ENCODE peak calls at places on chromosomes 7 and 10, in six cellular contexts. One of them, this sample, is unnamed.

GRCh38 chr7:69808401-69808800 is 210.1 kb downstream of the AUTS2 start:
- DNase-seq in H54: no peak
- DNase-seq in AG10803: peak
- DNase-seq in fibroblast of the aortic adventitia: no peak
- DNase-seq in mammary epithelial cell: no peak
- DNase-seq in hypothalamus: no peak
- DNase-seq in this sample: no peak

GRCh38 chr7:27182285-27182827 is 2.7 kb downstream of the HOXA11 start:
- DNase-seq in H54: no peak
- DNase-seq in AG10803: no peak
- DNase-seq in fibroblast of the aortic adventitia: no peak
- DNase-seq in mammary epithelial cell: no peak
- DNase-seq in hypothalamus: no peak
- DNase-seq in this sample: no peak

GRCh38 chr10:3853547-3853989 is 68.6 kb upstream of the KLF6 start:
- DNase-seq in H54: no peak
- DNase-seq in AG10803: peak
- DNase-seq in fibroblast of the aortic adventitia: peak
- DNase-seq in mammary epithelial cell: no peak
- DNase-seq in hypothalamus: no peak
- DNase-seq in this sample: peak

GRCh38 chr7:64037095-64037494 is 8.1 kb upstream of the ZNF727 start:
- DNase-seq in H54: no peak
- DNase-seq in AG10803: no peak
- DNase-seq in fibroblast of the aortic adventitia: no peak
- DNase-seq in mammary epithelial cell: no peak
- DNase-seq in hypothalamus: no peak
- DNase-seq in this sample: no peak

GRCh38 chr10:49109669-49110335 is 5.5 kb downstream of the VSTM4 start:
- DNase-seq in H54: no peak
- DNase-seq in AG10803: peak
- DNase-seq in fibroblast of the aortic adventitia: peak
- DNase-seq in mammary epithelial cell: no peak
- DNase-seq in hypothalamus: no peak
- DNase-seq in this sample: peak

GRCh38 chr10:88642991-88643390 is 21.3 kb upstream of the LIPF start:
- DNase-seq in H54: no peak
- DNase-seq in AG10803: peak
- DNase-seq in fibroblast of the aortic adventitia: peak
- DNase-seq in mammary epithelial cell: peak
- DNase-seq in hypothalamus: no peak
- DNase-seq in this sample: no peak

GRCh38 chr7:132991615-132992587 is 90.0 kb downstream of the CHCHD3 start:
- DNase-seq in H54: no peak
- DNase-seq in AG10803: no peak
- DNase-seq in fibroblast of the aortic adventitia: no peak
- DNase-seq in mammary epithelial cell: no peak
- DNase-seq in hypothalamus: no peak
- DNase-seq in this sample: no peak

GRCh38 chr10:43120948-43121290 is 17.3 kb upstream of the CSGALNACT2 start:
- DNase-seq in H54: no peak
- DNase-seq in AG10803: no peak
- DNase-seq in fibroblast of the aortic adventitia: no peak
- DNase-seq in mammary epithelial cell: no peak
- DNase-seq in hypothalamus: no peak
- DNase-seq in this sample: no peak

GRCh38 chr10:44471410-44471809 is 86.5 kb upstream of the CXCL12 start:
- DNase-seq in H54: no peak
- DNase-seq in AG10803: no peak
- DNase-seq in fibroblast of the aortic adventitia: peak
- DNase-seq in mammary epithelial cell: no peak
- DNase-seq in hypothalamus: no peak
- DNase-seq in this sample: no peak

GRCh38 chr7:112009081-112009480 is 197.1 kb downstream of the DOCK4 start:
- DNase-seq in H54: peak
- DNase-seq in AG10803: peak
- DNase-seq in fibroblast of the aortic adventitia: peak
- DNase-seq in mammary epithelial cell: peak
- DNase-seq in hypothalamus: no peak
- DNase-seq in this sample: no peak

GRCh38 chr10:53699231-53699630 is 926.6 kb upstream of the MBL2 start:
- DNase-seq in H54: no peak
- DNase-seq in AG10803: no peak
- DNase-seq in fibroblast of the aortic adventitia: no peak
- DNase-seq in mammary epithelial cell: no peak
- DNase-seq in hypothalamus: no peak
- DNase-seq in this sample: no peak

GRCh38 chr7:80907141-80907601 is 11.7 kb downstream of the SEMA3C start:
- DNase-seq in H54: no peak
- DNase-seq in AG10803: no peak
- DNase-seq in fibroblast of the aortic adventitia: no peak
- DNase-seq in mammary epithelial cell: no peak
- DNase-seq in hypothalamus: no peak
- DNase-seq in this sample: no peak

GRCh38 chr7:130417215-130417614 is 23.6 kb downstream of the CEP41 start:
- DNase-seq in H54: no peak
- DNase-seq in AG10803: no peak
- DNase-seq in fibroblast of the aortic adventitia: no peak
- DNase-seq in mammary epithelial cell: no peak
- DNase-seq in hypothalamus: no peak
- DNase-seq in this sample: no peak

GRCh38 chr7:45682836-45683555 is 108.8 kb downstream of the ADCY1 start:
- DNase-seq in H54: no peak
- DNase-seq in AG10803: no peak
- DNase-seq in fibroblast of the aortic adventitia: peak
- DNase-seq in mammary epithelial cell: peak
- DNase-seq in hypothalamus: peak
- DNase-seq in this sample: no peak

GRCh38 chr10:128084364-128084763 is 41.9 kb downstream of the MKI67 start:
- DNase-seq in H54: no peak
- DNase-seq in AG10803: no peak
- DNase-seq in fibroblast of the aortic adventitia: no peak
- DNase-seq in mammary epithelial cell: no peak
- DNase-seq in hypothalamus: no peak
- DNase-seq in this sample: no peak

GRCh38 chr7:102891693-102892261 is 21.0 kb upstream of the LRRC17 start:
- DNase-seq in H54: peak
- DNase-seq in AG10803: peak
- DNase-seq in fibroblast of the aortic adventitia: peak
- DNase-seq in mammary epithelial cell: peak
- DNase-seq in hypothalamus: peak
- DNase-seq in this sample: peak

GRCh38 chr7:149815661-149816266 is 22.4 kb upstream of the ZNF862 start:
- DNase-seq in H54: no peak
- DNase-seq in AG10803: no peak
- DNase-seq in fibroblast of the aortic adventitia: no peak
- DNase-seq in mammary epithelial cell: no peak
- DNase-seq in hypothalamus: no peak
- DNase-seq in this sample: no peak

GRCh38 chr10:114771157-114771556 is 50.4 kb upstream of the FHIP2A start:
- DNase-seq in H54: no peak
- DNase-seq in AG10803: no peak
- DNase-seq in fibroblast of the aortic adventitia: no peak
- DNase-seq in mammary epithelial cell: no peak
- DNase-seq in hypothalamus: no peak
- DNase-seq in this sample: no peak

GRCh38 chr10:15169555-15170407 is 1.3 kb upstream of the NMT2 start:
- DNase-seq in H54: no peak
- DNase-seq in AG10803: peak
- DNase-seq in fibroblast of the aortic adventitia: no peak
- DNase-seq in mammary epithelial cell: no peak
- DNase-seq in hypothalamus: no peak
- DNase-seq in this sample: no peak

GRCh38 chr7:7433736-7434260 is 101.9 kb downstream of the COL28A1 start:
- DNase-seq in H54: no peak
- DNase-seq in AG10803: peak
- DNase-seq in fibroblast of the aortic adventitia: no peak
- DNase-seq in mammary epithelial cell: no peak
- DNase-seq in hypothalamus: no peak
- DNase-seq in this sample: peak

GRCh38 chr10:110512461-110513187 is 14.9 kb downstream of the DUSP5 start:
- DNase-seq in H54: peak
- DNase-seq in AG10803: peak
- DNase-seq in fibroblast of the aortic adventitia: peak
- DNase-seq in mammary epithelial cell: peak
- DNase-seq in hypothalamus: peak
- DNase-seq in this sample: no peak

GRCh38 chr7:13793926-13794325 is 195.5 kb downstream of the ETV1 start:
- DNase-seq in H54: no peak
- DNase-seq in AG10803: no peak
- DNase-seq in fibroblast of the aortic adventitia: no peak
- DNase-seq in mammary epithelial cell: no peak
- DNase-seq in hypothalamus: no peak
- DNase-seq in this sample: no peak

GRCh38 chr7:92872701-92873100 is 36.3 kb upstream of the CDK6 start:
- DNase-seq in H54: no peak
- DNase-seq in AG10803: peak
- DNase-seq in fibroblast of the aortic adventitia: peak
- DNase-seq in mammary epithelial cell: peak
- DNase-seq in hypothalamus: no peak
- DNase-seq in this sample: no peak

GRCh38 chr7:130831817-130832481 is 97.9 kb upstream of the KLF14 start:
- DNase-seq in H54: no peak
- DNase-seq in AG10803: peak
- DNase-seq in fibroblast of the aortic adventitia: peak
- DNase-seq in mammary epithelial cell: no peak
- DNase-seq in hypothalamus: no peak
- DNase-seq in this sample: no peak

GRCh38 chr10:14779053-14779649 is 4.5 kb upstream of the FAM107B start:
- DNase-seq in H54: no peak
- DNase-seq in AG10803: peak
- DNase-seq in fibroblast of the aortic adventitia: peak
- DNase-seq in mammary epithelial cell: no peak
- DNase-seq in hypothalamus: no peak
- DNase-seq in this sample: peak

GRCh38 chr7:106957766-106958165 is 86.7 kb upstream of the PRKAR2B start:
- DNase-seq in H54: no peak
- DNase-seq in AG10803: no peak
- DNase-seq in fibroblast of the aortic adventitia: no peak
- DNase-seq in mammary epithelial cell: peak
- DNase-seq in hypothalamus: no peak
- DNase-seq in this sample: no peak

GRCh38 chr10:33216661-33217427 is 117.6 kb downstream of the NRP1 start:
- DNase-seq in H54: no peak
- DNase-seq in AG10803: peak
- DNase-seq in fibroblast of the aortic adventitia: no peak
- DNase-seq in mammary epithelial cell: peak
- DNase-seq in hypothalamus: no peak
- DNase-seq in this sample: peak

GRCh38 chr10:64416011-64416410 is 894.8 kb downstream of the REEP3 start:
- DNase-seq in H54: no peak
- DNase-seq in AG10803: no peak
- DNase-seq in fibroblast of the aortic adventitia: no peak
- DNase-seq in mammary epithelial cell: no peak
- DNase-seq in hypothalamus: no peak
- DNase-seq in this sample: no peak

GRCh38 chr10:88616250-88616977 is 29.9 kb downstream of the LIPJ start:
- DNase-seq in H54: no peak
- DNase-seq in AG10803: peak
- DNase-seq in fibroblast of the aortic adventitia: no peak
- DNase-seq in mammary epithelial cell: no peak
- DNase-seq in hypothalamus: no peak
- DNase-seq in this sample: no peak

This sample was measured in BJ.